ENCODE peak calls at places on chromosomes 7 and 10, in four cellular contexts. One of them, this sample, is unnamed.

GRCh38 chr7:105988277-105988676 is 25.2 kb downstream of the CDHR3 start:
- DNase-seq in upper lobe of right lung: no peak
- DNase-seq in fibroblast of pulmonary artery: no peak
- DNase-seq in ovary: no peak
- DNase-seq in this sample: no peak

GRCh38 chr7:20343211-20343610 is 12.5 kb downstream of the ITGB8 start:
- DNase-seq in upper lobe of right lung: no peak
- DNase-seq in ovary: no peak
- DNase-seq in fibroblast of pulmonary artery: no peak
- DNase-seq in this sample: no peak

GRCh38 chr7:55526329-55526728 is 46.0 kb downstream of the VOPP1 start:
- DNase-seq in upper lobe of right lung: no peak
- DNase-seq in fibroblast of pulmonary artery: no peak
- DNase-seq in ovary: no peak
- DNase-seq in this sample: no peak

GRCh38 chr7:44976746-44977196 is 2.0 kb downstream of the MYO1G start:
- DNase-seq in upper lobe of right lung: no peak
- DNase-seq in ovary: no peak
- DNase-seq in fibroblast of pulmonary artery: no peak
- DNase-seq in this sample: no peak

GRCh38 chr10:31940839-31941653 is 12.4 kb upstream of the ARHGAP12 start:
- DNase-seq in fibroblast of pulmonary artery: peak; percentile 88
- DNase-seq in ovary: no peak
- DNase-seq in upper lobe of right lung: no peak
- DNase-seq in this sample: peak; percentile 98

GRCh38 chr7:98252655-98253054 is 623 bp upstream of the TECPR1 start:
- DNase-seq in fibroblast of pulmonary artery: no peak
- DNase-seq in upper lobe of right lung: no peak
- DNase-seq in ovary: no peak
- DNase-seq in this sample: no peak

GRCh38 chr7:22853138-22853537 is 30.5 kb upstream of the TOMM7 start:
- DNase-seq in upper lobe of right lung: no peak
- DNase-seq in fibroblast of pulmonary artery: no peak
- DNase-seq in ovary: peak; percentile 20
- DNase-seq in this sample: no peak

GRCh38 chr7:1366801-1367405 is 92.4 kb downstream of the MICALL2 start:
- DNase-seq in ovary: no peak
- DNase-seq in upper lobe of right lung: no peak
- DNase-seq in fibroblast of pulmonary artery: no peak
- DNase-seq in this sample: no peak

GRCh38 chr10:79923669-79924068 is 25.2 kb downstream of the SFTPD start:
- DNase-seq in fibroblast of pulmonary artery: no peak
- DNase-seq in ovary: no peak
- DNase-seq in upper lobe of right lung: no peak
- DNase-seq in this sample: no peak

GRCh38 chr7:12431886-12432285 is 28.2 kb upstream of the VWDE start:
- DNase-seq in upper lobe of right lung: no peak
- DNase-seq in fibroblast of pulmonary artery: no peak
- DNase-seq in ovary: no peak
- DNase-seq in this sample: no peak

GRCh38 chr7:117986645-117987269 is 113.5 kb upstream of the CTTNBP2 start:
- DNase-seq in ovary: no peak
- DNase-seq in upper lobe of right lung: no peak
- DNase-seq in fibroblast of pulmonary artery: no peak
- DNase-seq in this sample: no peak

GRCh38 chr10:91694170-91694794 is 61.4 kb upstream of the PPP1R3C start:
- DNase-seq in upper lobe of right lung: no peak
- DNase-seq in ovary: no peak
- DNase-seq in fibroblast of pulmonary artery: peak; percentile 64
- DNase-seq in this sample: peak; percentile 83

GRCh38 chr10:21975378-21975990 is 28.0 kb downstream of the DNAJC1 start:
- DNase-seq in ovary: no peak
- DNase-seq in upper lobe of right lung: no peak
- DNase-seq in fibroblast of pulmonary artery: no peak
- DNase-seq in this sample: no peak

GRCh38 chr7:117072620-117073118 is 119.4 kb downstream of the ST7 start:
- DNase-seq in upper lobe of right lung: peak; percentile 74
- DNase-seq in ovary: no peak
- DNase-seq in fibroblast of pulmonary artery: peak; percentile 55
- DNase-seq in this sample: peak; percentile 49

GRCh38 chr10:11354823-11355222 is 256.6 kb downstream of the USP6NL start:
- DNase-seq in fibroblast of pulmonary artery: no peak
- DNase-seq in ovary: no peak
- DNase-seq in upper lobe of right lung: no peak
- DNase-seq in this sample: no peak

GRCh38 chr10:71075066-71075758 is 137.2 kb upstream of the UNC5B start:
- DNase-seq in fibroblast of pulmonary artery: no peak
- DNase-seq in upper lobe of right lung: peak; percentile 40
- DNase-seq in ovary: no peak
- DNase-seq in this sample: no peak

GRCh38 chr10:72083234-72084093 is 4.9 kb downstream of the SPOCK2 start:
- DNase-seq in upper lobe of right lung: no peak
- DNase-seq in fibroblast of pulmonary artery: no peak
- DNase-seq in ovary: no peak
- DNase-seq in this sample: no peak

GRCh38 chr10:20128796-20129195 is 312.6 kb downstream of the PLXDC2 start:
- DNase-seq in fibroblast of pulmonary artery: no peak
- DNase-seq in ovary: no peak
- DNase-seq in upper lobe of right lung: no peak
- DNase-seq in this sample: no peak

GRCh38 chr10:3172446-3173172 is at the start of gene PITRM1:
- DNase-seq in fibroblast of pulmonary artery: peak; percentile 99
- DNase-seq in upper lobe of right lung: peak; percentile 99
- DNase-seq in ovary: peak; percentile 99
- DNase-seq in this sample: peak; percentile 99

GRCh38 chr7:47371733-47372368 is 210.1 kb downstream of the TNS3 start:
- DNase-seq in upper lobe of right lung: peak; percentile 91
- DNase-seq in ovary: peak; percentile 83
- DNase-seq in fibroblast of pulmonary artery: peak; percentile 62
- DNase-seq in this sample: peak; percentile 90

GRCh38 chr10:26780793-26781601 is 79.8 kb downstream of the ABI1 start:
- DNase-seq in upper lobe of right lung: no peak
- DNase-seq in ovary: no peak
- DNase-seq in fibroblast of pulmonary artery: peak; percentile 77
- DNase-seq in this sample: peak; percentile 97

GRCh38 chr10:119495061-119495505 is 47.4 kb downstream of the RGS10 start:
- DNase-seq in upper lobe of right lung: no peak
- DNase-seq in fibroblast of pulmonary artery: no peak
- DNase-seq in ovary: no peak
- DNase-seq in this sample: peak; percentile 11

GRCh38 chr7:93115796-93116195 is 2.0 kb downstream of the SAMD9 start:
- DNase-seq in ovary: no peak
- DNase-seq in fibroblast of pulmonary artery: peak; percentile 23
- DNase-seq in upper lobe of right lung: no peak
- DNase-seq in this sample: peak; percentile 56

GRCh38 chr10:107529350-107529749 is 364.8 kb upstream of the SORCS1 start:
- DNase-seq in fibroblast of pulmonary artery: no peak
- DNase-seq in ovary: no peak
- DNase-seq in upper lobe of right lung: no peak
- DNase-seq in this sample: no peak

GRCh38 chr10:58781873-58782488 is 269.3 kb downstream of the BICC1 start:
- DNase-seq in ovary: no peak
- DNase-seq in upper lobe of right lung: no peak
- DNase-seq in fibroblast of pulmonary artery: peak; percentile 66
- DNase-seq in this sample: peak; percentile 59

GRCh38 chr10:89403043-89403442 is 10.6 kb downstream of the IFIT1 start:
- DNase-seq in upper lobe of right lung: no peak
- DNase-seq in fibroblast of pulmonary artery: no peak
- DNase-seq in ovary: no peak
- DNase-seq in this sample: no peak

GRCh38 chr7:141208539-141208938 is 134.7 kb downstream of the TMEM178B start:
- DNase-seq in fibroblast of pulmonary artery: no peak
- DNase-seq in ovary: no peak
- DNase-seq in upper lobe of right lung: no peak
- DNase-seq in this sample: peak; percentile 17

GRCh38 chr7:106465704-106466468 is 181.1 kb upstream of the NAMPT start:
- DNase-seq in upper lobe of right lung: no peak
- DNase-seq in fibroblast of pulmonary artery: no peak
- DNase-seq in ovary: no peak
- DNase-seq in this sample: no peak

GRCh38 chr7:101707587-101707986 is 78.5 kb upstream of the MYL10 start:
- DNase-seq in ovary: no peak
- DNase-seq in upper lobe of right lung: no peak
- DNase-seq in fibroblast of pulmonary artery: no peak
- DNase-seq in this sample: no peak

GRCh38 chr7:84200859-84201258 is 6.3 kb upstream of the SEMA3A start:
- DNase-seq in upper lobe of right lung: no peak
- DNase-seq in ovary: no peak
- DNase-seq in fibroblast of pulmonary artery: no peak
- DNase-seq in this sample: no peak

GRCh38 chr10:115030483-115031200 is 62.5 kb upstream of the ATRNL1 start:
- DNase-seq in fibroblast of pulmonary artery: no peak
- DNase-seq in ovary: no peak
- DNase-seq in upper lobe of right lung: no peak
- DNase-seq in this sample: no peak

GRCh38 chr10:98020254-98020653 is 10.2 kb downstream of the CRTAC1 start:
- DNase-seq in fibroblast of pulmonary artery: no peak
- DNase-seq in upper lobe of right lung: no peak
- DNase-seq in ovary: no peak
- DNase-seq in this sample: no peak

GRCh38 chr10:34477229-34477628 is 337.9 kb downstream of the PARD3 start:
- DNase-seq in fibroblast of pulmonary artery: no peak
- DNase-seq in upper lobe of right lung: no peak
- DNase-seq in ovary: no peak
- DNase-seq in this sample: no peak

GRCh38 chr7:7731732-7732131 is 13.3 kb upstream of the RPA3 start:
- DNase-seq in upper lobe of right lung: no peak
- DNase-seq in fibroblast of pulmonary artery: no peak
- DNase-seq in ovary: no peak
- DNase-seq in this sample: no peak

GRCh38 chr10:97127960-97128850 is 57.6 kb downstream of the SLIT1 start:
- DNase-seq in ovary: no peak
- DNase-seq in upper lobe of right lung: no peak
- DNase-seq in fibroblast of pulmonary artery: no peak
- DNase-seq in this sample: no peak

GRCh38 chr7:34949356-34949755 is 87.9 kb downstream of the DPY19L1 start:
- DNase-seq in ovary: no peak
- DNase-seq in upper lobe of right lung: no peak
- DNase-seq in fibroblast of pulmonary artery: peak; percentile 13
- DNase-seq in this sample: no peak

DNA sequence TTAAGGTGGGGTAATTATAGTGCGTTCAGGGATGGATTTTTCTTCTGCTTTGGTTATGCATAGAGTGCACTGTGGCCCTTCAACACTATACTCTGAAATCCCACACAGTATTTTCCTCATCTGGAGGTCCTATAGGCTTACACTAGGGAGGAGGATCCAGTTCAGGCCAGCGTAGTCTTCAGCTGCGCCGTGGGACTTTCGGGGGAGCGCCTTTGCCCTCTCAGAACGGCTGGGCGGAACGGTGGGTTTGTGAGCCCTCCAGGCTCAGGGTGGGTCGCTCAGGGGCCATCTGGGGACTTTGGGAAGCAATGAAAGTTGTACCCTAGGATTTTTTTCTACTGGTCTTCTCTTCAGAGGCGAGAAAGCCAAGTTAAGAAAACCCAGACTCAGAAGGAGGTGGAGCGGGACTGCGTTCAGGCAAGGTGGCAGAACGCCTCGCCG is 652 bp upstream of the VPS26A start:
- DNase-seq in ovary: no peak
- DNase-seq in fibroblast of pulmonary artery: peak; percentile 75
- DNase-seq in upper lobe of right lung: no peak
- DNase-seq in this sample: no peak
- TF ChIP-seq CTCF in ovary: no peak
- TF ChIP-seq CTCF in fibroblast of pulmonary artery: peak; percentile 45
- TF ChIP-seq CTCF in upper lobe of right lung: peak; percentile 42
- TF ChIP-seq CTCF in this sample: no peak

GRCh38 chr10:122115874-122116273 is 126.9 kb downstream of the TACC2 start:
- DNase-seq in upper lobe of right lung: no peak
- DNase-seq in fibroblast of pulmonary artery: no peak
- DNase-seq in ovary: no peak
- DNase-seq in this sample: peak; percentile 43

GRCh38 chr10:122114156-122114747 is 125.3 kb downstream of the TACC2 start:
- DNase-seq in upper lobe of right lung: no peak
- DNase-seq in fibroblast of pulmonary artery: no peak
- DNase-seq in ovary: peak; percentile 43
- DNase-seq in this sample: no peak

GRCh38 chr10:122112625-122113160 is 123.7 kb downstream of the TACC2 start:
- DNase-seq in ovary: peak; percentile 87
- DNase-seq in upper lobe of right lung: peak; percentile 93
- DNase-seq in fibroblast of pulmonary artery: peak; percentile 96
- DNase-seq in this sample: peak; percentile 95

GRCh38 chr10:122112021-122112616 is 123.2 kb downstream of the TACC2 start:
- DNase-seq in upper lobe of right lung: no peak
- DNase-seq in ovary: no peak
- DNase-seq in fibroblast of pulmonary artery: peak; percentile 48
- DNase-seq in this sample: peak; percentile 30

GRCh38 chr10:122113161-122113944 is 124.4 kb downstream of the TACC2 start:
- DNase-seq in upper lobe of right lung: peak; percentile 89
- DNase-seq in fibroblast of pulmonary artery: peak; percentile 77
- DNase-seq in ovary: peak; percentile 83
- DNase-seq in this sample: peak; percentile 76
- TF ChIP-seq CTCF in upper lobe of right lung: peak; percentile 36
- TF ChIP-seq CTCF in fibroblast of pulmonary artery: peak; percentile 54
- TF ChIP-seq CTCF in ovary: peak; percentile 33
- TF ChIP-seq CTCF in this sample: peak; percentile 54

DNA sequence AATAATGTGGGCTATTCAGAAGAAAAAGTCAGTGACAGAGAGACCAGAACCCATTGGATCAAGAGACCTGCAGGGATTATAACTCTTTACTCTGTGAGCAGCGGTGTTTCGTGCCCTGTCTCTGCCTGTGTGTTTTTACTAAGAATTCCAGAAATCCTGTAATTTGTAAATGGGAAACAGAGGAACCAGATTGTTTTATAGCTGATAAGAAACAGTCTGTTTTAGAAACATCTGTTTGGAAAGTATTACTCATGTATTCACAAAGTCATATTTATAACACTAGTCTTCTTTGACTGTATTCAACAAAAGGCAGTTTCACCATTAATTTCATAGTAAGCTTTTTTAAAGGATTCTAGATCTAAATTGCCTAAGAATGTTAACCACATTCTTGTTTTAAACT is 30.0 kb upstream of the VDAC2 start:
- DNase-seq in upper lobe of right lung: no peak
- DNase-seq in ovary: no peak
- DNase-seq in fibroblast of pulmonary artery: peak; percentile 51
- DNase-seq in this sample: no peak
- TF ChIP-seq CTCF in upper lobe of right lung: no peak
- TF ChIP-seq CTCF in ovary: no peak
- TF ChIP-seq CTCF in fibroblast of pulmonary artery: no peak
- TF ChIP-seq CTCF in this sample: no peak

GRCh38 chr10:8520382-8520781 is 465.9 kb downstream of the GATA3 start:
- DNase-seq in fibroblast of pulmonary artery: no peak
- DNase-seq in upper lobe of right lung: no peak
- DNase-seq in ovary: no peak
- DNase-seq in this sample: no peak
- TF ChIP-seq CTCF in fibroblast of pulmonary artery: no peak
- TF ChIP-seq CTCF in upper lobe of right lung: no peak
- TF ChIP-seq CTCF in ovary: no peak
- TF ChIP-seq CTCF in this sample: no peak